ENCODE peak calls at places on chromosomes 3 and 15, in four cellular contexts. O is K562, Q is H1, W is HepG2. P is an unnamed sample.

GRCh38 chr3:40805456-40805855 is 280.7 kb downstream of the ZNF621 start:
- DNase-seq in O (no peak), Q (no peak), W (peak), P (no peak)

GRCh38 chr3:101303089-101303731 is 17.2 kb downstream of the IMPG2 start:
- DNase-seq in O (no peak), W (no peak), Q (no peak), P (no peak)

GRCh38 chr3:106227068-106227467 is 358.3 kb upstream of the CBLB start:
- DNase-seq in O (no peak), W (no peak), Q (no peak), P (no peak)

GRCh38 chr15:81255596-81255995 is 58.9 kb downstream of the IL16 start:
- DNase-seq in O (no peak), W (no peak), Q (no peak), P (no peak)

GRCh38 chr15:74725241-74725774 is at the start of gene CYP1A1:
- DNase-seq in O (no peak), W (no peak), Q (peak), P (no peak)

GRCh38 chr3:97835761-97836160 is 13.9 kb downstream of the CRYBG3 start:
- DNase-seq in Q (no peak), O (no peak), W (no peak), P (no peak)

GRCh38 chr3:197260491-197261163 is 37.8 kb downstream of the DLG1 start:
- DNase-seq in O (no peak), Q (no peak), W (no peak), P (no peak)

GRCh38 chr3:176313426-176313825 is 883.9 kb downstream of the TBL1XR1 start:
- DNase-seq in W (no peak), O (no peak), Q (no peak), P (no peak)

GRCh38 chr3:188279696-188280398 is 125.9 kb downstream of the LPP start:
- DNase-seq in W (no peak), O (no peak), Q (no peak), P (no peak)

GRCh38 chr15:32838820-32839219 is 121.0 kb downstream of the GREM1 start:
- DNase-seq in W (peak), O (peak), Q (no peak), P (no peak)

GRCh38 chr3:151795276-151795675 is 18.6 kb upstream of the AADAC start:
- DNase-seq in W (no peak), O (no peak), Q (no peak), P (no peak)

DNA sequence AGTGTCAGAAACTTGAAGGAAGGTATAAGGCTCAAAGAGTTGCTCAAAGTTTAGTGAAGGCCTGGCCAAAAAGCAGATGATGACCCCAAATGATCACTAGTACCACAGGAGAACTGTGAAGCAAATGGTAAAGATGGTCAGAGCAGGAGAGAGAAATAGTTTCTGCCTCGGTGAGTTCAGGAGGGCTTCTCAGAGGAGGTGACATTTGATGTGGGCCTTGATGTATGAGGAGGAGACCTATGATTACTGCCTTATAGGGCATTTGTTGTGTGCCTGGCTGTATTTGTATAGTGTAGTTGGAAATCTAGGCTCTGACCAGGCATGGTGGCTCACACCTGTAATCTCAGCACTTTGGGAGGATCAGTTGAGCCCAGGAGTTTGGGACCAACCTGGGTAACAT is 50.4 kb downstream of the DNASE1L3 start:
- DNase-seq in Q (no peak), W (no peak), O (no peak), P (no peak)
- TF ChIP-seq CBX5 in Q (no peak), W (no peak), O (no peak), P (no peak)

GRCh38 chr15:45921376-45921775 is 286.5 kb downstream of the SQOR start:
- DNase-seq in O (no peak), W (peak), Q (no peak), P (no peak)

GRCh38 chr15:45914425-45914824 is 279.6 kb downstream of the SQOR start:
- DNase-seq in Q (no peak), W (no peak), O (no peak), P (no peak)

GRCh38 chr15:45921978-45922377 is 287.1 kb downstream of the SQOR start:
- DNase-seq in Q (no peak), O (no peak), W (no peak), P (no peak)

GRCh38 chr15:45918839-45919238 is 284.0 kb downstream of the SQOR start:
- DNase-seq in Q (no peak), O (no peak), W (no peak), P (no peak)

DNA sequence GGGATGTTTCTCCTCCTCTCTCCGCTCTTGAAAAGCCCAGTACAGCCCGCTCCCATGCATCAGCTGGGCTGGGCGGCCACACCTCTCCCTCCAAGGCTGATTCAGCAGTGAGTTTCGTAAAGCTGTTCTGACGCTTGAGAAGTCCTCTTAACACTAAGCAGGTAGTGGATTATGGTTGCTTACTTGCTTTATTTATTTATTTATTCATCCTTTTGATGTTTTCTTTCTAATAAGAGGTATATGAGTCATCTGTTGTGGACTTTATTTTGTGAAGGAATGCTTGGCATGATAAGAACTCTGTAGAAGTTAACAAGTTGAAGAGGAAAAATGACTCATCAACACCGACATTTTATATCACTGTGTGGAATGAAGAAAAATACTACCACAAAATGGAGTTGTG is 285.0 kb downstream of the SQOR start:
- DNase-seq in O (no peak), Q (no peak), W (peak), P (no peak)
- TF ChIP-seq CBX5 in O (no peak), Q (no peak), W (no peak), P (no peak)

GRCh38 chr3:12237912-12238650 is 50.8 kb upstream of the PPARG start:
- DNase-seq in W (no peak), Q (no peak), O (no peak), P (no peak)
- TF ChIP-seq CBX5 in W (no peak), Q (no peak), O (no peak), P (no peak)

DNA sequence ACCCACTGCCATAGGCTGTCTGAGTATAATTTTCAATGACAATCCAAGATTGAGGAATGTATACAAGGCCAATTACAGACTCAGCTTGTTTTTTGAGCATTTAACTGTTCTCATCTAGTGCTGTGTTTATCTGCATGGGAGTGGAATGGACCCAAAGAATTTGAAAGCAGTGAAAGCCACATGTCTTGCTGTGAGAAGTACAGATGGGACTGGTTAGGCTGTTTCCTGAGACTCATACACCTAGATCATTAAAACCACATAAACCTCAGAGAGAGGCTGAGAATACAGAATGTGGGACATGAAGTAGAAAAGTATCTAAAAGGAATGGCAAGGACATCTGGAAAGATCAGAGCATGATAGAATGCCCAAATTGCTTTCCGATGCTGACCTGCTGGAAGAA is 224.6 kb downstream of the NLGN1 start:
- DNase-seq in O (no peak), Q (no peak), W (no peak), P (no peak)
- TF ChIP-seq CBX5 in O (no peak), Q (no peak), W (no peak), P (no peak)

GRCh38 chr3:179113903-179114302 is 34.3 kb upstream of the PIK3CA start:
- DNase-seq in W (no peak), Q (no peak), O (no peak), P (no peak)

GRCh38 chr3:179105881-179106280 is 34.3 kb upstream of the ZMAT3 start:
- DNase-seq in Q (no peak), W (no peak), O (no peak), P (no peak)

GRCh38 chr3:179107617-179108016 is 36.0 kb upstream of the ZMAT3 start:
- DNase-seq in O (no peak), Q (no peak), W (no peak), P (no peak)

GRCh38 chr3:179108091-179108490 is 36.5 kb upstream of the ZMAT3 start:
- DNase-seq in W (no peak), O (no peak), Q (no peak), P (no peak)
- TF ChIP-seq CBX5 in W (no peak), O (no peak), Q (no peak), P (no peak)

GRCh38 chr3:119401502-119402440 is 61.6 kb downstream of the TMEM39A start:
- DNase-seq in Q (peak), O (no peak), W (no peak), P (peak)
- TF ChIP-seq CBX5 in Q (no peak), O (no peak), W (no peak), P (no peak)

DNA sequence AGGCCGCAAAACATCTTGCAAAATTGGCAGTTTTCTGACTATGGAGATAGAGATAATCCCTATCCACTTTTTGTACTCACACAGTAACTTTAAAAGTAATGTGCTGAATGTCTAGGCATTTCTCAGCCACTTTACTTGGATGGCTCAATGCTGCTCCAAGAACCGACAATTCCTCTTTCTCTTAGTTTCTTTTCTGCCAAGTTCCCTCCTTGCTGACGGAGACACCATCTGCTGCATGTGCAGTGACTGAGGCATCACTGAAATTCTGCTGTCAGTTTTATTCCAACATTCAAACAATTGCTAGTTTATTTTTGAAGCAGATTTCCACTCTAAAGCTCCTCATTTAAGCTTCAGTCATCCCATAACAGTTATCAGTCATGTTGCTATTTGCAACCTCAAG is 116.0 kb upstream of the RBMS3 start:
- DNase-seq in W (no peak), O (no peak), Q (no peak), P (no peak)
- TF ChIP-seq CBX5 in W (no peak), O (no peak), Q (no peak), P (no peak)

GRCh38 chr3:17707813-17708543 is 34.5 kb downstream of the TBC1D5 start:
- DNase-seq in Q (no peak), W (no peak), O (no peak), P (no peak)
- TF ChIP-seq CBX5 in Q (no peak), W (no peak), O (no peak), P (no peak)

P was measured in GM12878.